ENCODE peak calls at places on chromosomes 11 and 22, in ten cellular contexts. N, K, P, G, F, I, H, Z, T and O are unnamed samples.

GRCh38 chr11:72832301-72833082 is 18.3 kb downstream of the ATG16L2 start:
- DNase-seq in N (no peak), K (no peak), P (no peak), G (no peak), F (no peak), I (no peak), H (no peak), Z (no peak), T (no peak), O (no peak)

GRCh38 chr22:33917744-33918406 is 2.4 kb downstream of the LARGE1 start:
- DNase-seq in N (no peak), K (no peak), P (no peak), G (no peak), F (no peak), I (peak; percentile 66), H (peak; percentile 9), Z (no peak), T (no peak), O (no peak)

GRCh38 chr11:57481915-57482781 is 21.8 kb downstream of the RTN4RL2 start:
- DNase-seq in N (no peak), K (no peak), P (no peak), G (no peak), F (no peak), I (peak; percentile 44), H (no peak), Z (no peak), T (no peak), O (no peak)

GRCh38 chr11:13126430-13126829 is 117.3 kb downstream of the RASSF10 start:
- DNase-seq in N (peak; percentile 88), K (peak; percentile 56), P (no peak), G (no peak), F (no peak), I (no peak), H (peak; percentile 91), Z (peak; percentile 98), T (no peak), O (no peak)

GRCh38 chr22:49838771-49839717 is 11.4 kb upstream of the BRD1 start:
- DNase-seq in N (no peak), K (no peak), P (no peak), G (peak; percentile 60), F (peak; percentile 72), I (peak; percentile 77), H (no peak), Z (no peak), T (no peak), O (no peak)

GRCh38 chr22:43714104-43714503 is 98.0 kb downstream of the EFCAB6 start:
- DNase-seq in N (no peak), K (no peak), P (no peak), G (no peak), F (no peak), I (no peak), H (no peak), Z (no peak), T (no peak), O (no peak)

GRCh38 chr22:44549701-44550100 is 51.7 kb upstream of the RTL6 start:
- DNase-seq in N (no peak), K (no peak), P (no peak), G (no peak), F (no peak), I (no peak), H (no peak), Z (no peak), T (no peak), O (no peak)

GRCh38 chr22:29992341-29993275 is 87.7 kb upstream of the HORMAD2 start:
- DNase-seq in N (no peak), K (no peak), P (no peak), G (no peak), F (no peak), I (peak; percentile 41), H (no peak), Z (no peak), T (no peak), O (no peak)

GRCh38 chr11:38014405-38014804 is 1416.4 kb upstream of the RAG2 start:
- DNase-seq in N (no peak), K (no peak), P (no peak), G (no peak), F (no peak), I (no peak), H (no peak), Z (peak; percentile 75), T (no peak), O (peak; percentile 12)

GRCh38 chr11:34208266-34209135 is 103.1 kb downstream of the NAT10 start:
- DNase-seq in N (peak; percentile 16), K (no peak), P (no peak), G (no peak), F (no peak), I (no peak), H (no peak), Z (no peak), T (no peak), O (no peak)

GRCh38 chr22:49448546-49448945 is 379.1 kb downstream of the BRD1 start:
- DNase-seq in N (no peak), K (no peak), P (no peak), G (no peak), F (no peak), I (no peak), H (no peak), Z (no peak), T (peak; percentile 44), O (no peak)

GRCh38 chr11:33539659-33540249 is 160.9 kb downstream of the C11orf91 start:
- DNase-seq in N (no peak), K (no peak), P (no peak), G (no peak), F (no peak), I (no peak), H (no peak), Z (peak; percentile 43), T (no peak), O (no peak)

GRCh38 chr11:85903811-85904210 is 48.6 kb downstream of the CCDC83 start:
- DNase-seq in N (no peak), K (no peak), P (no peak), G (no peak), F (no peak), I (no peak), H (no peak), Z (no peak), T (no peak), O (no peak)

GRCh38 chr11:10302744-10303557 is 1.9 kb upstream of the ADM start:
- DNase-seq in N (peak; percentile 50), K (peak; percentile 50), P (no peak), G (no peak), F (peak; percentile 59), I (peak; percentile 71), H (peak; percentile 88), Z (no peak), T (peak; percentile 47), O (no peak)

GRCh38 chr22:49637255-49637760 is 190.4 kb downstream of the BRD1 start:
- DNase-seq in N (no peak), K (no peak), P (no peak), G (no peak), F (no peak), I (no peak), H (no peak), Z (no peak), T (no peak), O (no peak)

GRCh38 chr22:40709752-40710413 is 30.6 kb downstream of the MCHR1 start:
- DNase-seq in N (no peak), K (no peak), P (no peak), G (no peak), F (no peak), I (peak; percentile 58), H (no peak), Z (no peak), T (no peak), O (peak; percentile 59)

GRCh38 chr11:35045219-35045819 is 93.7 kb upstream of the CD44 start:
- DNase-seq in N (no peak), K (no peak), P (no peak), G (no peak), F (peak; percentile 54), I (no peak), H (peak; percentile 41), Z (no peak), T (no peak), O (no peak)

GRCh38 chr11:59283311-59283710 is 70.6 kb upstream of the MPEG1 start:
- DNase-seq in N (no peak), K (no peak), P (no peak), G (no peak), F (no peak), I (no peak), H (peak; percentile 24), Z (no peak), T (no peak), O (no peak)

GRCh38 chr11:129144256-129144655 is 47.9 kb downstream of the ARHGAP32 start:
- DNase-seq in N (peak; percentile 8), K (no peak), P (no peak), G (no peak), F (no peak), I (no peak), H (peak; percentile 55), Z (no peak), T (no peak), O (no peak)

GRCh38 chr11:34585870-34586654 is 34.8 kb upstream of the EHF start:
- DNase-seq in N (peak; percentile 66), K (peak; percentile 8), P (no peak), G (peak; percentile 21), F (no peak), I (peak; percentile 77), H (peak; percentile 93), Z (peak; percentile 24), T (no peak), O (peak; percentile 17)

GRCh38 chr11:46127150-46127638 is 5.9 kb upstream of the PHF21A start:
- DNase-seq in N (peak; percentile 54), K (no peak), P (no peak), G (peak; percentile 32), F (no peak), I (peak; percentile 45), H (peak; percentile 73), Z (no peak), T (no peak), O (no peak)

GRCh38 chr11:11534981-11535380 is 86.8 kb downstream of the GALNT18 start:
- DNase-seq in N (no peak), K (peak; percentile 72), P (no peak), G (no peak), F (no peak), I (no peak), H (no peak), Z (no peak), T (no peak), O (peak; percentile 91)

GRCh38 chr11:7527029-7527428 is 13.2 kb downstream of the PPFIBP2 start:
- DNase-seq in N (no peak), K (no peak), P (no peak), G (no peak), F (peak; percentile 2), I (no peak), H (no peak), Z (no peak), T (no peak), O (no peak)

GRCh38 chr11:76810151-76810853 is 27.1 kb downstream of the TSKU start:
- DNase-seq in N (peak; percentile 42), K (no peak), P (peak; percentile 54), G (no peak), F (no peak), I (no peak), H (peak; percentile 82), Z (no peak), T (no peak), O (peak; percentile 39)

GRCh38 chr22:50151571-50152537 is 18.7 kb upstream of the PANX2 start:
- DNase-seq in N (no peak), K (no peak), P (no peak), G (no peak), F (no peak), I (peak; percentile 66), H (no peak), Z (no peak), T (no peak), O (no peak)

GRCh38 chr22:32335471-32335870 is 22.2 kb upstream of the RFPL3 start:
- DNase-seq in N (no peak), K (no peak), P (peak; percentile 58), G (no peak), F (no peak), I (no peak), H (no peak), Z (no peak), T (no peak), O (no peak)

GRCh38 chr11:121328967-121329653 is 36.5 kb downstream of the SC5D start:
- DNase-seq in N (no peak), K (no peak), P (no peak), G (no peak), F (no peak), I (no peak), H (no peak), Z (no peak), T (no peak), O (no peak)

GRCh38 chr11:118142809-118143208 is 9.8 kb downstream of the SCN4B start:
- DNase-seq in N (no peak), K (peak; percentile 5), P (no peak), G (no peak), F (no peak), I (no peak), H (no peak), Z (no peak), T (no peak), O (no peak)